ENCODE peak calls at places on chromosomes 7 and 10, in five cellular contexts. T is neural crest cell; U is stimulated activated CD4-positive, alpha-beta T cell treated with anti-CD3 and anti-CD28 coated beads, Interleukin-2, amount 100 ng/mL, for 48 hours; A is H54; E is AG08395. O is an unnamed sample.
A peak's percentile ranks its signal among the peaks of the same experiment; 100 is the strongest.

GRCh38 chr7:25901658-25902057 is 250.3 kb upstream of the NFE2L3 start:
- DNase-seq in T (no peak), U (no peak), A (no peak), E (no peak), O (no peak)

GRCh38 chr7:134792968-134793367 is 13.5 kb downstream of the CALD1 start:
- DNase-seq in T (no peak), U (no peak), A (no peak), E (no peak), O (peak; percentile 92)

GRCh38 chr7:11228515-11228914 is 254.8 kb downstream of the PHF14 start:
- DNase-seq in T (no peak), U (no peak), A (no peak), E (no peak), O (peak; percentile 85)

GRCh38 chr7:155965010-155965409 is 152.7 kb upstream of the SHH start:
- DNase-seq in T (no peak), U (no peak), A (peak; percentile 34), E (no peak), O (peak; percentile 25)

GRCh38 chr7:32941996-32942782 is 15.1 kb upstream of the FKBP9 start:
- DNase-seq in T (peak; percentile 37), U (peak; percentile 27), A (peak; percentile 79), E (peak; percentile 68), O (peak; percentile 37)

GRCh38 chr10:25063157-25063556 is 46.7 kb downstream of the THNSL1 start:
- DNase-seq in T (no peak), U (no peak), A (no peak), E (no peak), O (no peak)

GRCh38 chr10:46537309-46537708 is 19.1 kb downstream of the GPRIN2 start:
- DNase-seq in T (no peak), U (no peak), A (no peak), E (no peak), O (peak; percentile 63)

GRCh38 chr10:46555366-46555712 is 1.1 kb downstream of the GPRIN2 start:
- DNase-seq in T (no peak), U (no peak), A (no peak), E (no peak), O (no peak)

GRCh38 chr10:44402465-44403205 is 17.7 kb upstream of the CXCL12 start:
- DNase-seq in T (no peak), U (no peak), A (no peak), E (no peak), O (no peak)

GRCh38 chr7:106457678-106458077 is 172.9 kb upstream of the NAMPT start:
- DNase-seq in T (no peak), U (no peak), A (no peak), E (no peak), O (no peak)

GRCh38 chr7:98056580-98056979 is 50.1 kb upstream of the LMTK2 start:
- DNase-seq in T (no peak), U (no peak), A (no peak), E (no peak), O (no peak)

GRCh38 chr7:30469303-30469702 is 9.3 kb downstream of the NOD1 start:
- DNase-seq in T (no peak), U (no peak), A (peak; percentile 81), E (peak; percentile 90), O (peak; percentile 99)

GRCh38 chr7:121510858-121511482 is 114.9 kb upstream of the FAM3C start:
- DNase-seq in T (no peak), U (no peak), A (no peak), E (no peak), O (peak; percentile 41)

GRCh38 chr7:155763721-155764431 is 48.4 kb downstream of the SHH start:
- DNase-seq in T (no peak), U (peak; percentile 40), A (no peak), E (peak; percentile 31), O (peak; percentile 96)

GRCh38 chr10:11478807-11479206 is 132.6 kb downstream of the USP6NL start:
- DNase-seq in T (no peak), U (no peak), A (no peak), E (no peak), O (no peak)

GRCh38 chr7:12299367-12299766 is 88.3 kb downstream of the TMEM106B start:
- DNase-seq in T (no peak), U (no peak), A (no peak), E (no peak), O (no peak)

GRCh38 chr7:31782411-31782991 is 95.5 kb downstream of the PPP1R17 start:
- DNase-seq in T (peak; percentile 18), U (no peak), A (peak; percentile 61), E (peak; percentile 68), O (peak; percentile 70)

GRCh38 chr10:101231092-101231491 is 1.8 kb upstream of the LBX1 start:
- DNase-seq in T (no peak), U (no peak), A (no peak), E (no peak), O (no peak)

GRCh38 chr10:42876945-42877344 is 94.3 kb downstream of the BMS1 start:
- DNase-seq in T (no peak), U (no peak), A (no peak), E (no peak), O (no peak)

GRCh38 chr10:61845950-61846268 is 55.6 kb upstream of the ARID5B start:
- DNase-seq in T (no peak), U (no peak), A (no peak), E (no peak), O (peak; percentile 53)

GRCh38 chr7:142487124-142487523 is 229.3 kb upstream of the PRSS58 start:
- DNase-seq in T (no peak), U (no peak), A (no peak), E (no peak), O (no peak)

GRCh38 chr7:142863891-142864685 is 9.2 kb downstream of the EPHB6 start:
- DNase-seq in T (no peak), U (no peak), A (no peak), E (no peak), O (no peak)

O was measured in choroid plexus epithelial cell.